ENCODE peak calls at places on chromosomes 4 and X, in six cellular contexts. D is heart right ventricle; L is mammary epithelial cell; E is NB4; Q is vagina; N is CD8-positive, alpha-beta T cell. V is an unnamed sample.

GRCh38 chr4:187235456-187236170 is 512.0 kb upstream of the FAT1 start:
- DNase-seq in N (no peak), L (no peak), D (no peak), Q (no peak), E (no peak), V (peak; percentile 51)

GRCh38 chrX:100654256-100654655 is 10.3 kb downstream of the SRPX2 start:
- DNase-seq in Q (no peak), L (no peak), N (no peak), D (no peak), E (peak; percentile 8), V (no peak)

GRCh38 chr4:174627473-174627872 is 105.2 kb upstream of the HPGD start:
- DNase-seq in N (no peak), E (no peak), L (peak; percentile 4), Q (no peak), D (no peak), V (no peak)

GRCh38 chr4:106266201-106266600 is 49.8 kb downstream of the TBCK start:
- DNase-seq in Q (no peak), D (no peak), L (peak; percentile 37), N (no peak), E (peak; percentile 60), V (no peak)

GRCh38 chr4:110172972-110173371 is 25.4 kb downstream of the ELOVL6 start:
- DNase-seq in D (no peak), E (no peak), N (no peak), Q (no peak), L (no peak), V (no peak)

GRCh38 chr4:166846939-166847338 is 387.4 kb downstream of the SPOCK3 start:
- DNase-seq in E (no peak), D (no peak), Q (no peak), N (no peak), L (no peak), V (no peak)

GRCh38 chr4:110808371-110808878 is 185.5 kb upstream of the PITX2 start:
- DNase-seq in E (no peak), D (no peak), L (peak; percentile 2), Q (no peak), N (no peak), V (peak; percentile 60)

GRCh38 chrX:51395807-51396728 is 63.4 kb downstream of the NUDT10 start:
- DNase-seq in N (peak; percentile 59), D (peak; percentile 36), Q (no peak), L (no peak), E (no peak), V (no peak)

GRCh38 chr4:8176547-8177399 is 18.2 kb upstream of the ABLIM2 start:
- DNase-seq in Q (no peak), N (peak; percentile 48), E (peak; percentile 83), D (peak; percentile 51), L (peak; percentile 51), V (no peak)

DNA sequence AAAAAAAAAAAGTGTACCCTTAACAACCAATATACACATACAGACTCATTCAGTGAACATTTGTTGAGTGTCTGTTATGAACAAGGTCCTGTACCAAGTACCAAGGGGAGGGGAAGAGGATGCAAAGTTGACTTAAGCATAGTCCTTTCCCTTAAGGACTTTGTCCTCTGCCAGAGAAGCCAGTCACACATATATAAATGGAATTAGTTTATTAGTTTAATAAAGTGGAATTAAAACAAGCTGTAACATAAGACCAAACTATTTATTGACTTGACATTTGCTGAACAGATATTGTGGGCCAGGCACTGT is 28.2 kb downstream of the SLC25A5 start:
- DNase-seq in D (no peak), Q (no peak), E (no peak), N (no peak), L (no peak), V (no peak)
- H3K4me3 ChIP-seq in D (no peak overlapping the region), Q (no peak overlapping the region), E (no peak overlapping the region), N (no peak overlapping the region), L (no peak overlapping the region), V (no peak overlapping the region)

GRCh38 chr4:114132830-114133229 is 153.4 kb upstream of the ARSJ start:
- DNase-seq in L (peak; percentile 3), D (no peak), E (peak; percentile 28), Q (no peak), N (no peak), V (no peak)
- TF ChIP-seq CTCF in L (peak; percentile 34), D (no peak), E (peak; percentile 23), Q (no peak), N (no peak), V (peak; percentile 49)

GRCh38 chr4:157977086-157977485 is 195.7 kb downstream of the GASK1B start:
- DNase-seq in L (no peak), E (no peak), N (no peak), Q (no peak), D (no peak), V (no peak)
- H3K4me3 ChIP-seq in L (no peak overlapping the region), E (no peak overlapping the region), N (no peak overlapping the region), Q (no peak overlapping the region), D (no peak overlapping the region), V (no peak overlapping the region)

GRCh38 chrX:153882557-153882956 is 3.4 kb downstream of the L1CAM start:
- DNase-seq in Q (no peak), N (no peak), E (no peak), L (no peak), D (no peak), V (no peak)

GRCh38 chrX:153885208-153885787 is 675 bp downstream of the L1CAM start:
- DNase-seq in N (no peak), D (no peak), E (no peak), L (no peak), Q (no peak), V (no peak)

GRCh38 chrX:153885968-153886903 is at the start of gene L1CAM:
- DNase-seq in E (no peak), N (peak; percentile 30), Q (no peak), D (no peak), L (no peak), V (no peak)

GRCh38 chrX:153883163-153883843 is 2.7 kb downstream of the L1CAM start:
- DNase-seq in D (no peak), N (no peak), Q (no peak), L (no peak), E (no peak), V (no peak)

GRCh38 chrX:153884136-153885076 is 1.6 kb downstream of the L1CAM start:
- DNase-seq in D (no peak), N (no peak), E (no peak), L (peak; percentile 31), Q (no peak), V (no peak)
- TF ChIP-seq CTCF in D (no peak), N (no peak), E (no peak), L (peak; percentile 51), Q (no peak), V (peak; percentile 11)

GRCh38 chr4:87031946-87032345 is 97.1 kb downstream of the AFF1 start:
- DNase-seq in E (no peak), Q (no peak), L (no peak), N (no peak), D (no peak), V (peak; percentile 68)

GRCh38 chr4:87029356-87029755 is 94.5 kb downstream of the AFF1 start:
- DNase-seq in Q (no peak), E (no peak), N (no peak), D (no peak), L (no peak), V (no peak)

GRCh38 chr4:87030606-87031441 is 96.0 kb downstream of the AFF1 start:
- DNase-seq in L (no peak), N (no peak), D (no peak), Q (no peak), E (peak; percentile 28), V (no peak)

GRCh38 chr4:87032884-87033533 is 98.2 kb downstream of the AFF1 start:
- DNase-seq in Q (no peak), N (no peak), D (no peak), E (no peak), L (peak; percentile 44), V (peak; percentile 74)

DNA sequence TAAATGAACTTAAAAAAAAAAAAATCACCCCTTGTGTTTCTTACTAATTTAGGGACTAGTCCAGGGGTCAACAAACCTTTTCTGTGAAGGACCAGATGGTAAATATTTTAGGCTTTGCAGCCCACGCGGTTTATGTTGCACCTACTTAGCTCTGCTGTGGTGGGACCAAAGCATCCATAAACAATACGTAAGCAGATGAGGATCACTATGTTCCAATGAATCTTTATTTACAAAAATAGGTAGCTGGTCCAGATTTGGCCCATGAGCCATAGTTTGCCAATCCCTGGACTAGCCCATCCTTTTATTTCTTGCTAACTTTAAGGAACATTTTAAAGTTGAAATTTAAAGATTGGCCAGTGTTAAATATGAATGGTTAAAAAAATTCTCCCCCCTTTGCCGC is 95.3 kb downstream of the AFF1 start:
- DNase-seq in L (no peak), N (no peak), Q (no peak), D (no peak), E (no peak), V (no peak)
- H3K4me3 ChIP-seq in L (no peak overlapping the region), N (no peak overlapping the region), Q (no peak overlapping the region), D (no peak overlapping the region), E (no peak overlapping the region), V (no peak overlapping the region)

GRCh38 chr4:10173039-10173753 is 56.6 kb upstream of the WDR1 start:
- DNase-seq in L (peak; percentile 82), N (no peak), D (no peak), Q (no peak), E (no peak), V (peak; percentile 85)
- TF ChIP-seq CTCF in L (peak; percentile 57), N (no peak), D (no peak), Q (no peak), E (no peak), V (peak; percentile 36)

DNA sequence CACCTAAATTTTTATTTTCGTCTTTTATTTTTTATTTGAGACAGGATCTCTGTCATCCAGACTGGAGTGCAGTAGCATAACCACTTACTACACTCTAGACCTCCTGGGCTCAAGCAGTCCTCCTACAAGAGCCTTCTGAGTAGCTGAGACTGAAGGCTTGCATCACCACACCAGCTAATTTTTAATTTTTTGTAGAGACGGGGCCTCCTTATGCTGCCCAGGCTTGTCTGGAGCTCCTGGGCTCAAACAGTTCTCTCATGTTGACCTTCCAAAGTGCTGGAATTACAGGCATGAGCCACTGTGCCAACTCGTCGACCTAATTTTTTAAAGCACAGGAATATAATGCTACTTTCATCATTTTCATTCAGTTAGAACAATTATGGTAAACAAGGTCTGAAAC is 405.4 kb downstream of the AR start:
- DNase-seq in E (no peak), N (no peak), L (no peak), D (no peak), Q (no peak), V (no peak)
- H3K4me3 ChIP-seq in E (no peak overlapping the region), N (no peak overlapping the region), L (no peak overlapping the region), D (no peak overlapping the region), Q (no peak overlapping the region), V (no peak overlapping the region)

GRCh38 chr4:182089326-182089725 is 153.9 kb upstream of the TENM3 start:
- DNase-seq in N (no peak), E (no peak), L (no peak), Q (no peak), D (no peak), V (no peak)
- TF ChIP-seq CTCF in N (no peak), E (no peak), L (peak; percentile 27), Q (no peak), D (no peak), V (peak; percentile 23)

V was measured in retinal pigment epithelial cell.